ENCODE peak calls at places on chromosomes 11 and 22, in four cellular contexts. U, N, R and H are unnamed samples.

GRCh38 chr11:31645747-31646146 is 136.2 kb downstream of the ELP4 start:
- DNase-seq in U (no peak), N (peak), R (peak), H (no peak)

GRCh38 chr11:10302744-10303557 is 1.9 kb upstream of the ADM start:
- DNase-seq in N (peak), R (peak), U (no peak), H (no peak)

GRCh38 chr11:115503083-115503885 is 931 bp downstream of the CADM1 start:
- DNase-seq in R (no peak), N (peak), U (no peak), H (no peak)

GRCh38 chr22:47446331-47446730 is 683.9 kb downstream of the TBC1D22A start:
- DNase-seq in R (no peak), U (no peak), N (no peak), H (no peak)

GRCh38 chr11:108734956-108735559 is 70.2 kb downstream of the DDX10 start:
- DNase-seq in U (no peak), R (peak), N (peak), H (no peak)

GRCh38 chr22:37045958-37046357 is 5.6 kb upstream of the KCTD17 start:
- DNase-seq in R (no peak), N (no peak), U (no peak), H (no peak)

GRCh38 chr11:69716891-69717747 is 13.3 kb upstream of the FGF19 start:
- DNase-seq in R (no peak), N (no peak), U (no peak), H (no peak)

GRCh38 chr22:39173787-39174497 is 21.5 kb upstream of the CBX7 start:
- DNase-seq in N (no peak), R (no peak), U (no peak), H (no peak)

GRCh38 chr11:117795726-117796455 is 1.1 kb downstream of the DSCAML1 start:
- DNase-seq in U (no peak), N (no peak), R (no peak), H (no peak)

GRCh38 chr11:45470151-45471001 is 184.2 kb upstream of the SYT13 start:
- DNase-seq in N (no peak), R (no peak), U (no peak), H (no peak)

GRCh38 chr11:124961972-124962609 is 8.1 kb downstream of the CCDC15 start:
- DNase-seq in U (peak), R (peak), N (peak), H (no peak)

GRCh38 chr11:40384991-40385390 is 1074.5 kb downstream of the LRRC4C start:
- DNase-seq in R (no peak), U (no peak), N (no peak), H (no peak)

GRCh38 chr11:118612378-118612777 is 5.0 kb downstream of the PHLDB1 start:
- DNase-seq in N (no peak), R (no peak), U (no peak), H (no peak)

GRCh38 chr11:108933630-108934029 is 268.8 kb downstream of the DDX10 start:
- DNase-seq in R (peak), U (no peak), N (no peak), H (no peak)

GRCh38 chr11:70064726-70065317 is 13.3 kb upstream of the ANO1 start:
- DNase-seq in R (no peak), N (no peak), U (no peak), H (peak)

GRCh38 chr22:20571531-20572007 is 64.2 kb downstream of the MED15 start:
- DNase-seq in N (peak), U (no peak), R (peak), H (no peak)

GRCh38 chr22:17734197-17734596 is 40.1 kb downstream of the BID start:
- DNase-seq in U (peak), R (no peak), N (no peak), H (no peak)

GRCh38 chr22:39617761-39618757 is 47.5 kb downstream of the CACNA1I start:
- DNase-seq in R (no peak), N (no peak), U (no peak), H (no peak)

GRCh38 chr11:120929090-120929489 is 94.8 kb upstream of the TBCEL start:
- DNase-seq in U (no peak), N (no peak), R (no peak), H (no peak)

GRCh38 chr11:102346456-102346747 is 612 bp upstream of the BIRC2 start:
- DNase-seq in N (no peak), U (no peak), R (no peak), H (no peak)

GRCh38 chr11:69312418-69313399 is 18.8 kb downstream of the MYEOV start:
- DNase-seq in U (no peak), N (no peak), R (no peak), H (no peak)

GRCh38 chr11:47178305-47178704 is 1.6 kb upstream of the ARFGAP2 start:
- DNase-seq in N (no peak), U (no peak), R (no peak), H (no peak)

GRCh38 chr11:65854161-65854592 is 3.8 kb downstream of the CFL1 start:
- DNase-seq in R (no peak), U (no peak), N (peak), H (no peak)

GRCh38 chr11:2703487-2704141 is 3.8 kb upstream of the KCNQ1OT1 start:
- DNase-seq in N (no peak), R (no peak), U (no peak), H (no peak)

GRCh38 chr11:68118753-68119448 is 2.3 kb downstream of the CHKA start:
- DNase-seq in U (peak), R (peak), N (no peak), H (no peak)

GRCh38 chr11:126669416-126669815 is 313.9 kb downstream of the ST3GAL4 start:
- DNase-seq in N (no peak), R (no peak), U (no peak), H (no peak)

GRCh38 chr11:61626580-61627380 is 45.9 kb upstream of the SYT7 start:
- DNase-seq in N (peak), U (no peak), R (no peak), H (peak)

GRCh38 chr22:19042285-19043110 is 79.7 kb downstream of the DGCR2 start:
- DNase-seq in R (no peak), U (no peak), N (no peak), H (no peak)
- TF ChIP-seq ATF2 in R (peak), U (no peak), N (no peak), H (no peak)

GRCh38 chr11:14904745-14905103 is 12.7 kb upstream of the CYP2R1 start:
- DNase-seq in U (no peak), R (no peak), N (no peak), H (no peak)
- TF ChIP-seq HDAC2 in U (no peak), R (no peak), N (no peak), H (no peak)

GRCh38 chr11:6646631-6647281 is 8.9 kb downstream of the DCHS1 start:
- DNase-seq in U (peak), R (no peak), N (no peak), H (no peak)
- TF ChIP-seq CREB1 in U (peak), R (no peak), N (no peak), H (no peak)

GRCh38 chr11:30244255-30244654 is 13.4 kb downstream of the FSHB start:
- DNase-seq in N (no peak), U (no peak), R (no peak), H (no peak)
- TF ChIP-seq ATF2 in N (no peak), U (no peak), R (no peak), H (no peak)

DNA sequence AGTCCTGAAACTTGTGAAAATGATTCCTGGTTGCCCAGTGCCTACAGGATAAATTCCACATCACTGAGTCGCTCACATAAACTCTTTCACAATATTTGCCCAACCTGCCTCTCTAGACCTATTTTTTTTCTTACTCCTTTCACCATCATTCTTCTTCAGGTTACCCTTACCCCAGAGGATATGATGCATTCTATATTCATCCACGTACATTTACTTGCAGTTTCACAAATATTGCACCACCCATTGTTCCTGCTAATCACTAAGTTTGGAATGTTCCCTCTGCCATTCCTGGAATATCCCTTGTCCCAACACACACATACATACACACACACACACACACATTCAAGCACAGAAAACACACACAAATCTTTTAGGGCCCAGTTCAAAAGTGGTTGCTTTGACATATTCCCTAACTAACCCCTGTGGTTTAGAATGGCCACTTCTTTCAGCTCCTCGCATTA is 379.5 kb downstream of the ETS1 start:
- DNase-seq in U (no peak), N (no peak), R (no peak), H (no peak)
- TF ChIP-seq HDAC2 in U (no peak), N (no peak), R (no peak), H (no peak)

GRCh38 chr11:391117-392017 is 2.6 kb upstream of the PKP3 start:
- DNase-seq in R (no peak), N (no peak), U (no peak), H (no peak)

GRCh38 chr11:394034-394857 is at the start of gene PKP3:
- DNase-seq in N (peak), U (no peak), R (peak), H (peak)

GRCh38 chr11:392102-392777 is 1.8 kb upstream of the PKP3 start:
- DNase-seq in R (no peak), U (no peak), N (no peak), H (no peak)

GRCh38 chr11:394858-395655 is 1.0 kb downstream of the PKP3 start:
- DNase-seq in R (peak), U (no peak), N (no peak), H (no peak)

DNA sequence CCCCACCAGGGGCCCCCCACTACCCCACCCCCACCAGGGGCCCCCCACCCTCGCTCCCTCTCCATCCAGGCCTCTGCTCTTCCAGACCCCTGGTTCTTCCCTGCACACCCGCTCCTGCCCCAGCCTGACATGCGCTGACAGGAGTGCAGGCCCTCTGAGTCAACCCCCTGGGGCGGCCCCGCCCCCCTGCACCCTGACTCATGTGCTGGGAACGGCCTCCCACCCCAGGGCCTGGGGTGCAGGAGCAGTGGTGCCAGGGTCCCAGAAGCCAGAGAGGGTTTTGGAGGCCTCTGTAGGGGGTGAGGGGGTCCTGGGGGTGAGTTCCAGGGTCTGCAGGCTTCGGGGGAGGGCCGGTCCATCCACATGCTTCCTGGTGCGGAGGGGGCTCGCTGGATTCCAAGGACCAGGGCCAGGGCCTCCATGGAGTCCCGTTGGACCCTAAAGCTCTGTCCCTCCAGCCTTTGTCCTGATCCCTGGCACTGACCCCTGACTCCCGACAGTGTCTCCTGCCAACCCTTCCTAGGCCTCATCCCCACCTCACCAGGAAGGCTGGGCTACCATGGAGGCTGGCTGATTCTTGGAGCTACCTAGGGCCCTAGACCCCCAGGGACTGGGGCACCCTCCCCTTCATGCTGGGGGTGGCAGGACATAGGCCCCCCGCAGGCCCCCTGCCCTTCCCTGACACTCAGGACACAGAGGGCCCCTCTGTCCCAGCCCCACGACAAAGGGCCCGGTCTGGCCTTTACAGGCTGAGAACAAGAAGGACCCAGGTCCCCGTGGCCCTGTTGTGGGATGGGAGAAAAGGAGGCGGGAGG is 583 bp upstream of the PKP3 start:
- DNase-seq in R (peak), N (peak), U (no peak), H (no peak)
- TF ChIP-seq CREB1 in R (no peak), N (no peak), U (no peak), H (no peak)